ENCODE peak calls at places on chromosomes 3 and 15, in ten cellular contexts. E, U, I, P, Q, G, H, F, Z and K are unnamed samples.

GRCh38 chr15:77107531-77108355 is 36.8 kb upstream of the TSPAN3 start:
- DNase-seq in G (peak), Z (peak), F (no peak), E (peak), Q (peak), I (peak), U (peak), P (peak), H (peak), K (peak)

GRCh38 chr3:12316721-12317351 is 28.0 kb downstream of the PPARG start:
- DNase-seq in F (no peak), I (no peak), U (no peak), H (no peak), Z (no peak), G (no peak), E (no peak), Q (no peak), P (no peak), K (no peak)

GRCh38 chr3:14324224-14324944 is 78.0 kb upstream of the SLC6A6 start:
- DNase-seq in Q (no peak), Z (no peak), I (no peak), H (peak), E (no peak), U (no peak), P (no peak), G (no peak), F (no peak), K (no peak)

GRCh38 chr15:85924088-85924487 is 129.4 kb upstream of the KLHL25 start:
- DNase-seq in I (no peak), E (no peak), Q (no peak), Z (no peak), U (no peak), G (no peak), P (no peak), F (no peak), H (no peak), K (no peak)

GRCh38 chr3:19901337-19901736 is 32.7 kb downstream of the EFHB start:
- DNase-seq in F (no peak), U (no peak), Z (no peak), P (no peak), Q (no peak), G (no peak), H (no peak), E (no peak), I (no peak), K (no peak)

GRCh38 chr3:50655009-50655830 is 19.5 kb upstream of the DOCK3 start:
- DNase-seq in H (no peak), P (no peak), G (no peak), F (no peak), E (no peak), U (no peak), Q (no peak), Z (no peak), I (no peak), K (peak)

GRCh38 chr3:34394978-34395748 is 596.7 kb downstream of the PDCD6IP start:
- DNase-seq in E (no peak), Z (no peak), Q (no peak), H (no peak), I (no peak), P (no peak), G (no peak), F (no peak), U (no peak), K (no peak)

GRCh38 chr15:57506422-57506821 is 85.3 kb upstream of the MYZAP start:
- DNase-seq in I (no peak), P (no peak), E (no peak), Q (no peak), F (no peak), U (no peak), Z (no peak), G (no peak), H (no peak), K (no peak)

GRCh38 chr15:70209499-70209898 is 111.8 kb upstream of the TLE3 start:
- DNase-seq in I (no peak), E (no peak), F (no peak), P (no peak), H (no peak), G (no peak), U (no peak), Q (no peak), Z (no peak), K (no peak)

GRCh38 chr3:43742935-43743334 is 52.2 kb downstream of the ABHD5 start:
- DNase-seq in E (peak), H (peak), F (no peak), P (no peak), G (peak), U (no peak), Q (no peak), I (no peak), Z (no peak), K (no peak)

GRCh38 chr3:124664804-124665203 is 65.4 kb upstream of the UMPS start:
- DNase-seq in Z (no peak), F (no peak), Q (no peak), I (peak), E (no peak), U (no peak), G (no peak), P (no peak), H (no peak), K (no peak)

GRCh38 chr15:28994142-28994829 is 108.5 kb downstream of the APBA2 start:
- DNase-seq in P (no peak), E (no peak), Z (no peak), Q (no peak), F (no peak), H (no peak), I (no peak), U (no peak), G (no peak), K (peak)

GRCh38 chr3:173887888-173888287 is 490.3 kb downstream of the NLGN1 start:
- DNase-seq in E (no peak), F (no peak), U (no peak), Q (no peak), Z (no peak), H (no peak), P (no peak), I (no peak), G (no peak), K (no peak)

GRCh38 chr3:18300916-18301315 is 124.2 kb downstream of the SATB1 start:
- DNase-seq in Z (no peak), H (no peak), F (no peak), G (no peak), Q (no peak), E (peak), U (no peak), I (no peak), P (no peak), K (no peak)

GRCh38 chr15:83855956-83856355 is 202.0 kb downstream of the ADAMTSL3 start:
- DNase-seq in P (no peak), Z (no peak), U (no peak), E (no peak), H (no peak), I (no peak), Q (no peak), G (no peak), F (no peak), K (no peak)

GRCh38 chr3:99637381-99638111 is 848 bp upstream of the COL8A1 start:
- DNase-seq in Z (peak), H (peak), P (no peak), Q (no peak), I (no peak), F (no peak), U (peak), G (peak), E (peak), K (no peak)

GRCh38 chr3:140378571-140379340 is 299.1 kb upstream of the TRIM42 start:
- DNase-seq in E (no peak), H (no peak), U (no peak), Q (no peak), P (no peak), G (no peak), F (no peak), I (no peak), Z (no peak), K (no peak)

GRCh38 chr3:160707187-160707789 is 30.3 kb downstream of the ARL14 start:
- DNase-seq in U (no peak), P (peak), Z (peak), Q (no peak), H (peak), I (no peak), E (peak), F (no peak), G (peak), K (peak)

GRCh38 chr3:153348457-153349137 is 186.6 kb downstream of the RAP2B start:
- DNase-seq in U (no peak), Z (no peak), E (peak), Q (no peak), F (no peak), P (no peak), I (no peak), G (no peak), H (peak), K (no peak)

GRCh38 chr3:13134166-13134878 is 61.1 kb upstream of the IQSEC1 start:
- DNase-seq in F (no peak), I (no peak), U (no peak), Q (no peak), E (no peak), H (no peak), Z (no peak), G (no peak), P (no peak), K (no peak)

GRCh38 chr15:96347181-96348111 is 16.9 kb downstream of the NR2F2 start:
- DNase-seq in F (no peak), G (no peak), I (peak), E (no peak), Z (no peak), U (no peak), H (peak), Q (no peak), P (no peak), K (no peak)

GRCh38 chr3:120420855-120421570 is 29.8 kb downstream of the FSTL1 start:
- DNase-seq in E (peak), Z (no peak), H (peak), Q (no peak), P (no peak), F (no peak), G (no peak), I (no peak), U (no peak), K (no peak)
- TF ChIP-seq CTCF in E (peak), Z (no peak), H (peak), Q (no peak), P (peak), F (no peak), G (peak), I (no peak), U (peak), K (no peak)

GRCh38 chr15:74179983-74180688 is 6.6 kb downstream of the ISLR start:
- DNase-seq in F (no peak), Q (no peak), U (no peak), H (peak), E (peak), P (no peak), Z (no peak), I (no peak), G (no peak), K (no peak)
- TF ChIP-seq CTCF in F (no peak), Q (no peak), U (peak), H (no peak), E (no peak), P (no peak), Z (no peak), I (no peak), G (no peak), K (no peak)

DNA sequence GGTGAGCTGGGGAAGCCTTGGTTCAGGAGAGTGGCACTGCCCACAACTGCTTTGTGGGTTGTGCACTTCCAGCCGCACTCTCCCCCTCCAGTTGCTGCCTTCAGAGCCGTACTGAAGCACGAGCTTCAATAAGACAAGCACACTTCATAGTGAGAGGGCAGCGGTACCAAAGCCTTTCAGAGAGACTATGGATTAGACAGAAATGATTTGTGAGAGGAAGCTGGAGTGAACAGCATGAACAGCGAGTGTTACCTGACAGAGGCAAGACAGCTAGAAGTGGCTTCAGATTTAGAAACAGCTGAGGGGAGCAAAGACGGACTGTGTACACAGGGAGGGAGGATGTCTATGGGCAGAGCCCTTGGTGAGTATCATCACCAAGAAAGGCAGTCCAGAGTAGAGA is 31.1 kb downstream of the HCLS1 start:
- DNase-seq in I (no peak), H (no peak), U (no peak), Q (no peak), Z (no peak), P (no peak), E (no peak), G (no peak), F (no peak), K (no peak)
- TF ChIP-seq CTCF in I (no peak), H (no peak), U (no peak), Q (no peak), Z (no peak), P (no peak), E (no peak), G (no peak), F (no peak), K (no peak)

DNA sequence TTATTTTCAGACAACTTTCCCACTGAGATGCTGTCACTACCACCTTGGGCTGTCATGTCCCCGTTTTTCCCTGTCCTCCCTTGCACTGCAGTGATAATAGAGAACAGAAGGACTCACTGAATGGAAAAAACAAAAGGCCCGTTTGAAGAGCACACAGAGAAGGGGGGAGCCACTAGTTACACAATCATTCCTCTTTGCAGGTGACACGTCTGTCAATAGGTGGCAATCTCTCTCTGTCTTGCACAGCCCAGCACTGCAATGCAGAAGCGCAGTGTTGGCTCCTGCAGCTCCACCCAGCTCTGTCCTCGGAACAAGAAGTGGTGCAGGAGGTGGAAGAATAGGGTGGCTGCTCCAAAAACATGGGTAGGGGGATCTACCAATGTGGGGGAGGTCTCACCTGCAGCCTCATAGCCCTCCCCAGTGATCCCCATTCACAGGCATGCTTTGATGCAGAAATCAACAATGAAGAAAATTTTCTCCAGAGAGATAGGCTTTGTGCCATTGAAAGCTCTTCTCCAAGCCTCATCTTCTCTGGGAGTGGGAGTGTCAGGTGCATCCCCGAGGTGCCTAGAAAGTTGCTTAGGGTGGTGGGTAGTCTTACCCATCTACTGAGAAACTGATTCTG is 31.8 kb downstream of the FSTL1 start:
- DNase-seq in Z (no peak), I (peak), E (no peak), Q (no peak), H (peak), F (no peak), P (peak), G (peak), U (no peak), K (peak)
- TF ChIP-seq CTCF in Z (peak), I (peak), E (peak), Q (peak), H (peak), F (no peak), P (peak), G (peak), U (no peak), K (no peak)

GRCh38 chr3:187150186-187150585 is 10.9 kb upstream of the RPL39L start:
- DNase-seq in Q (no peak), Z (no peak), U (no peak), E (no peak), P (no peak), G (no peak), H (no peak), I (no peak), F (no peak), K (no peak)

GRCh38 chr3:187146389-187146788 is 7.1 kb upstream of the RPL39L start:
- DNase-seq in F (no peak), I (no peak), E (no peak), U (no peak), Z (no peak), G (no peak), P (no peak), Q (no peak), H (no peak), K (no peak)

GRCh38 chr3:187150599-187150998 is 11.3 kb upstream of the RPL39L start:
- DNase-seq in P (peak), E (no peak), U (no peak), Z (no peak), H (no peak), G (peak), Q (no peak), I (peak), F (no peak), K (peak)
- TF ChIP-seq CTCF in P (peak), E (no peak), U (no peak), Z (no peak), H (peak), G (no peak), Q (peak), I (no peak), F (no peak), K (peak)

GRCh38 chr3:147394168-147394941 is 12.0 kb downstream of the ZIC4 start:
- DNase-seq in E (no peak), G (no peak), P (no peak), F (no peak), H (no peak), U (no peak), Z (no peak), I (peak), Q (no peak), K (no peak)

GRCh38 chr3:147390589-147391569 is 15.5 kb downstream of the ZIC4 start:
- DNase-seq in H (no peak), Z (no peak), U (no peak), I (no peak), P (no peak), Q (no peak), E (no peak), G (no peak), F (no peak), K (no peak)

GRCh38 chr3:147392083-147392916 is 14.0 kb downstream of the ZIC4 start:
- DNase-seq in I (peak), Q (no peak), H (peak), P (no peak), F (no peak), Z (peak), G (no peak), E (peak), U (no peak), K (no peak)

GRCh38 chr3:147391726-147392082 is 14.6 kb downstream of the ZIC4 start:
- DNase-seq in I (no peak), F (no peak), U (no peak), G (no peak), Q (no peak), Z (no peak), H (no peak), P (no peak), E (peak), K (no peak)

DNA sequence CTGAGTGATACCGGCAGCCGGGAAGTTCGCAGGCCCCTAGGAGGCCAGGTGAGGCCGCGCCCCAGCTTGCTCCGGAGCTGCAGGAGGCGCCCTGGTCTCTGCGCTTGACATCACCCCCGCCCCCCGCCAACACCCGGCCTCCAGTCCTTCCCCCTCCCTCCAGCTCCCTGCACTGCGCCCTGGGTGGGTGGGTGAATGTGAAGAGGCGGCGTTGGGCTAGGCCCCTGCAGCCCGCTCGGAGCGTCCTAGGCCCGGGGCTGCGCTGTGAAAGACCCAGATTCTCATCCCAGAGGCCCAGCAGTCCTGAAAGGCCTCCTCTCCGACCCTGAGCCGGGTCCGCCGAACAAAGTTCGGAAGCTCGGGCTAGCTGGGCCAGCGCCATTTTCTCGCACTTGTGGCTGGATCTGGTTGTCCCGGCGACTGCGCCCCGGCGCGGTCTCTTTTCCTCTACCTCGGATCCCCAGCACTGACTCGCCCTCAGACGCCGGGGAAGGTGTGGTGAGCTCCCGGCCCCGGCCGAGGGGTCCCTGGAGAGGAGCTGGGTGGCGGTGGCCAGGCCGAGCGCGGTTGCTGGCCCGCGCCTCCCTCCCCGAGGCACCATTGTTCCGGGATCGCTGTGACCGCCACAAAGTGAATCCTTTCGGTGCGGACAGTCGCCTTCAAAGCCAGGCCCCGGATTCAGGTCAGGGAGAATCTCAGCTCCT is 12.9 kb downstream of the ZIC4 start:
- DNase-seq in Q (no peak), F (no peak), G (no peak), Z (no peak), U (no peak), H (no peak), I (peak), E (peak), P (no peak), K (no peak)
- TF ChIP-seq CTCF in Q (no peak), F (no peak), G (no peak), Z (no peak), U (no peak), H (peak), I (no peak), E (no peak), P (no peak), K (no peak)

DNA sequence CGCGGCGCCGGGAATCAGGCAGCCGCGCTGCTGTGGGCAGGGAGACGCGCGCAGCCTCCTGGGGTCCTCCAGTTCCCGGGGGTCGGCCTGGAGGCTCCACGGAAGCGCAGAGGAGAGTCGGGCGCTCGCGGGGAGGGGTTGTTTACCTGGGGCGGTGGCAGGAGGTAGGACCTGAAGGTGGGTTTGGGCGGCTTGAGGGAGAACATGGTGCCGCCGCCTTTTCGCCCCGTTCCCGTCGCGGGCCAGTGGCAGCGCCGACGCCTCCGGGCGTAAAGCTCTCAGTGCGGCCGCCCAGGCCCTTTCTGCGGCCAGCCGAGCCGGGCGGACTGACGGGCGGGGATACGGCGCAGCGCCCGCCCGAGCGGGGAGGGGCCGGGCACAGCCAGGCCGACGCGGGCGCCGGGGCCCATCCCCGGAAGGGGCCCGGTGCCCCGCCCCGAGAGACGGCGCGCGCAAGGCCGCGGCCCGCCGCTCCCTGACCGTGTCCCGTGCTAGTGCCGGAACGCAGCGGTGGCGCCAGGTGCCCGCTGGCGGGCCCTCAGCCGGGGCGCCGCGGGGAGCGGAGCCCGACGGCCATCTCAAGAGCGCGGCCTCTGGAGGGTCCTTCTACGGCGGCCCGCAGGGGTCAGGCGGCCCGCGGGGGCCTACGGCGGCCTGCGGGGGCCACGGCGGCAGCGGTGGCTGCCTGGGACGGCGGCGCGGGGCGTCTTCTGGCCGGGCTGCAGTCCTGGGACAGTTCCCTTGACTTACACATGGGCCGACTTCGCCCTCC is at the start of gene MTMR10:
- DNase-seq in F (no peak), I (peak), Q (peak), P (peak), H (peak), E (peak), U (peak), Z (peak), G (peak), K (peak)
- TF ChIP-seq CTCF in F (no peak), I (no peak), Q (no peak), P (peak), H (no peak), E (no peak), U (no peak), Z (no peak), G (peak), K (no peak)